ENCODE peak calls at places on chromosomes 7 and 10, in six cellular contexts. P is heart left ventricle, O is hepatocyte, G is pancreas, W is OCI-LY7, N is suprapubic skin. B is an unnamed sample.

GRCh38 chr10:115432188-115432819 is 339.1 kb downstream of the ATRNL1 start:
- DNase-seq in P (no peak), O (peak), G (no peak), W (peak), N (no peak), B (no peak)

GRCh38 chr7:142807855-142808460 is 37.2 kb downstream of the PRSS2 start:
- DNase-seq in P (no peak), O (no peak), G (no peak), W (peak), N (no peak), B (no peak)

GRCh38 chr7:116499168-116500070 is at the start of gene CAV2:
- DNase-seq in P (peak), O (peak), G (peak), W (no peak), N (peak), B (peak)

GRCh38 chr7:157016352-157017041 is 6.0 kb upstream of the MNX1 start:
- DNase-seq in P (no peak), O (no peak), G (peak), W (peak), N (peak), B (no peak)

GRCh38 chr10:90742189-90742588 is 115.7 kb downstream of the HTR7 start:
- DNase-seq in P (no peak), O (no peak), G (no peak), W (no peak), N (no peak), B (no peak)

GRCh38 chr10:75408911-75409885 is 7.6 kb upstream of the ZNF503 start:
- DNase-seq in P (peak), O (peak), G (peak), W (peak), N (peak), B (no peak)

GRCh38 chr10:127872011-127872741 is 20.6 kb downstream of the CLRN3 start:
- DNase-seq in P (peak), O (no peak), G (no peak), W (no peak), N (no peak), B (peak)

GRCh38 chr10:104273291-104273690 is 4.3 kb downstream of the GSTO2 start:
- DNase-seq in P (no peak), O (no peak), G (no peak), W (no peak), N (no peak), B (no peak)

GRCh38 chr10:123026266-123026665 is 17.5 kb downstream of the ACADSB start:
- DNase-seq in P (no peak), O (no peak), G (no peak), W (no peak), N (no peak), B (no peak)

GRCh38 chr7:55026086-55026790 is 7.4 kb downstream of the EGFR start:
- DNase-seq in P (no peak), O (no peak), G (no peak), W (no peak), N (no peak), B (no peak)

GRCh38 chr7:122010116-122010515 is 133.9 kb downstream of the AASS start:
- DNase-seq in P (no peak), O (no peak), G (no peak), W (no peak), N (no peak), B (no peak)

GRCh38 chr10:86371116-86371515 is 4.5 kb upstream of the GRID1 start:
- DNase-seq in P (no peak), O (no peak), G (no peak), W (no peak), N (peak), B (peak)

GRCh38 chr7:115183431-115184057 is 261.6 kb downstream of the MDFIC start:
- DNase-seq in P (no peak), O (no peak), G (no peak), W (no peak), N (no peak), B (no peak)

GRCh38 chr10:77493851-77494788 is 143.5 kb downstream of the KCNMA1 start:
- DNase-seq in P (no peak), O (peak), G (no peak), W (no peak), N (no peak), B (no peak)

GRCh38 chr10:69891057-69891617 is 89.4 kb downstream of the COL13A1 start:
- DNase-seq in P (no peak), O (no peak), G (no peak), W (no peak), N (no peak), B (no peak)

GRCh38 chr7:17939670-17940301 is 508 bp downstream of the SNX13 start:
- DNase-seq in P (peak), O (peak), G (peak), W (peak), N (peak), B (peak)

GRCh38 chr7:11077816-11078215 is 104.1 kb downstream of the PHF14 start:
- DNase-seq in P (no peak), O (no peak), G (no peak), W (no peak), N (no peak), B (no peak)

GRCh38 chr7:55420535-55420934 is 55.4 kb downstream of the LANCL2 start:
- DNase-seq in P (no peak), O (no peak), G (no peak), W (no peak), N (no peak), B (no peak)

GRCh38 chr10:122165492-122165832 is 105.6 kb upstream of the BTBD16 start:
- DNase-seq in P (no peak), O (no peak), G (no peak), W (no peak), N (no peak), B (no peak)

GRCh38 chr10:33937987-33938386 is 603.5 kb upstream of the NRP1 start:
- DNase-seq in P (no peak), O (no peak), G (no peak), W (no peak), N (no peak), B (no peak)

GRCh38 chr10:5446390-5446926 is 34.1 kb downstream of the NET1 start:
- DNase-seq in P (peak), O (peak), G (peak), W (peak), N (peak), B (peak)

GRCh38 chr10:45532501-45532900 is 140.1 kb downstream of the ZFAND4 start:
- DNase-seq in P (no peak), O (no peak), G (no peak), W (no peak), N (no peak), B (no peak)

GRCh38 chr7:158531661-158532060 is 56.0 kb downstream of the PTPRN2 start:
- DNase-seq in P (no peak), O (no peak), G (no peak), W (no peak), N (no peak), B (no peak)

GRCh38 chr10:109982812-109983211 is 25.0 kb upstream of the ADD3 start:
- DNase-seq in P (no peak), O (no peak), G (no peak), W (no peak), N (no peak), B (no peak)

GRCh38 chr10:86524225-86524982 is 2.8 kb upstream of the WAPL start:
- DNase-seq in P (no peak), O (no peak), G (no peak), W (no peak), N (no peak), B (no peak)

GRCh38 chr7:122070062-122070461 is 74.0 kb downstream of the AASS start:
- DNase-seq in P (no peak), O (no peak), G (no peak), W (no peak), N (no peak), B (no peak)

GRCh38 chr10:78537018-78537417 is 503.4 kb downstream of the RPS24 start:
- DNase-seq in P (no peak), O (no peak), G (no peak), W (no peak), N (no peak), B (peak)

GRCh38 chr7:47758546-47758945 is 176.6 kb upstream of the TNS3 start:
- DNase-seq in P (no peak), O (no peak), G (no peak), W (no peak), N (no peak), B (no peak)

GRCh38 chr7:278081-278480 is 11.9 kb upstream of the FOXL3 start:
- DNase-seq in P (peak), O (no peak), G (no peak), W (no peak), N (no peak), B (no peak)

GRCh38 chr7:154342971-154343633 is 290.9 kb downstream of the DPP6 start:
- DNase-seq in P (no peak), O (no peak), G (no peak), W (no peak), N (no peak), B (no peak)

GRCh38 chr10:71269301-71270288 is 49.5 kb upstream of the SLC29A3 start:
- DNase-seq in P (peak), O (no peak), G (no peak), W (no peak), N (no peak), B (no peak)

GRCh38 chr10:110138197-110138812 is 69.1 kb upstream of the MXI1 start:
- DNase-seq in P (no peak), O (peak), G (no peak), W (peak), N (no peak), B (no peak)

GRCh38 chr7:133770863-133771492 is 356.2 kb upstream of the LRGUK start:
- DNase-seq in P (no peak), O (peak), G (no peak), W (no peak), N (no peak), B (no peak)

GRCh38 chr10:11140963-11141362 is 123.3 kb downstream of the CELF2 start:
- DNase-seq in P (no peak), O (no peak), G (no peak), W (no peak), N (no peak), B (no peak)

GRCh38 chr7:4066626-4067475 is 615.2 kb upstream of the FOXK1 start:
- DNase-seq in P (no peak), O (no peak), G (no peak), W (no peak), N (no peak), B (peak)

GRCh38 chr7:13604178-13604577 is 385.3 kb downstream of the ETV1 start:
- DNase-seq in P (no peak), O (no peak), G (no peak), W (no peak), N (no peak), B (no peak)

GRCh38 chr10:3623746-3624145 is 161.3 kb downstream of the KLF6 start:
- DNase-seq in P (no peak), O (no peak), G (no peak), W (peak), N (no peak), B (no peak)

GRCh38 chr10:130932326-130933007 is 379.1 kb downstream of the TCERG1L start:
- DNase-seq in P (no peak), O (no peak), G (no peak), W (no peak), N (no peak), B (no peak)

GRCh38 chr10:70508912-70509366 is 30.4 kb downstream of the PALD1 start:
- DNase-seq in P (peak), O (peak), G (no peak), W (peak), N (no peak), B (no peak)

GRCh38 chr7:134355925-134356324 is 39.2 kb upstream of the SLC35B4 start:
- DNase-seq in P (peak), O (no peak), G (peak), W (no peak), N (no peak), B (no peak)

GRCh38 chr7:151744656-151745055 is 132.3 kb downstream of the PRKAG2 start:
- DNase-seq in P (no peak), O (no peak), G (no peak), W (no peak), N (no peak), B (no peak)
- H3K27ac ChIP-seq in P (peak), O (peak), G (no peak), W (no peak), N (peak), B (peak)

GRCh38 chr7:7152315-7152714 is 30.0 kb upstream of the C1GALT1 start:
- DNase-seq in P (no peak), O (no peak), G (no peak), W (no peak), N (no peak), B (no peak)
- H3K4me3 ChIP-seq in P (no peak), O (no peak), G (no peak), W (no peak), N (no peak), B (no peak)

GRCh38 chr10:82653244-82653933 is 778.4 kb downstream of the NRG3 start:
- DNase-seq in P (no peak), O (no peak), G (no peak), W (no peak), N (no peak), B (no peak)
- TF ChIP-seq CTCF in P (no peak), O (no peak), G (no peak), W (no peak), N (no peak), B (no peak)

GRCh38 chr7:44671069-44671468 is 64.6 kb downstream of the OGDH start:
- DNase-seq in P (no peak), O (no peak), G (no peak), W (no peak), N (no peak), B (no peak)

GRCh38 chr7:44676776-44677175 is 70.3 kb downstream of the OGDH start:
- DNase-seq in P (no peak), O (no peak), G (no peak), W (no peak), N (no peak), B (no peak)

GRCh38 chr7:44673324-44673723 is 66.9 kb downstream of the OGDH start:
- DNase-seq in P (no peak), O (no peak), G (no peak), W (no peak), N (no peak), B (no peak)

GRCh38 chr7:44674381-44674780 is 68.0 kb downstream of the OGDH start:
- DNase-seq in P (no peak), O (no peak), G (no peak), W (no peak), N (no peak), B (no peak)

DNA sequence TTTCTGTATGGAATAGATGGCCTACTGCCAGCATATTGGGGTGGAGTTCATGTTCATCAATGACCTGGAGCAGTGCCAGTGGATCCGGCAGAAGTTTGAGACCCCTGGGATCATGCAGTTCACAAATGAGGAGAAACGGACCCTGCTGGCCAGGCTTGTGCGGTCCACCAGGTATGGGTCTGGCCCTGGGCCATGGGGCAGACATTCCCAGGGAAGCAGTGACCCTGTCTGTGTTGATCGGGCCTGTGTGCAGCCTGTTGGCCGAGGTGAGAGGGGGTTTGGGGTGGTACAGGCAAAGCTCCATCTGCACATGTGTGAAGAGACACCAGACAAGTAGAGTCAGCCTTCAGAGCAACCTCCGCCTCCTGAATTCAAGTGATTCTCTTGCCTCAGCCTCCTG is 67.3 kb downstream of the OGDH start:
- DNase-seq in P (no peak), O (no peak), G (no peak), W (no peak), N (no peak), B (no peak)
- H3K27ac ChIP-seq in P (no peak), O (no peak), G (no peak), W (no peak), N (no peak), B (no peak)

DNA sequence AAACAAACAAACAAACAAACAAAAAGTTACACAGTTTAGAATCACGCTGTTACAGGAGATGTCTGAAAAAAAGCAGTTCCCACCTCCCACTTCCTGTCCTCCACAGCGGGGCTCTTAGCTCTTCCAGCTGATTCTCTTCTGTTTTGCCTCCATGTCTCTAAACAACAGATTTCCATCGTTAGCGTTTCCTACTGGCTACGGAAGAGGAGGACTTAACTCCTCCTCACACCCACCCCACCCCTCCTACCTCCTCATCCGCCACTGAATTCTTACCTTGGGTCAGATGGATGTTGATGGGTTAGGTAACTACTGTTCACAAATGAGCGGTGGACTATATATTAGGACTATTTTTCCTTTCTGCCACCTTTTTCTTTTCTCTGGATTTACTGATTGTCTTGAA is 36.8 kb upstream of the NUB1 start:
- DNase-seq in P (no peak), O (peak), G (no peak), W (no peak), N (no peak), B (peak)
- H3K4me3 ChIP-seq in P (no peak), O (no peak), G (no peak), W (no peak), N (no peak), B (no peak)

GRCh38 chr7:22587322-22587721 is 87.3 kb upstream of the STEAP1B start:
- DNase-seq in P (no peak), O (no peak), G (no peak), W (no peak), N (no peak), B (no peak)

GRCh38 chr7:22586101-22586805 is 86.3 kb upstream of the STEAP1B start:
- DNase-seq in P (no peak), O (no peak), G (no peak), W (no peak), N (no peak), B (no peak)

GRCh38 chr7:22588396-22588795 is 88.4 kb upstream of the STEAP1B start:
- DNase-seq in P (no peak), O (no peak), G (no peak), W (no peak), N (no peak), B (no peak)

GRCh38 chr7:22584179-22584578 is 84.2 kb upstream of the STEAP1B start:
- DNase-seq in P (no peak), O (no peak), G (no peak), W (no peak), N (no peak), B (no peak)

GRCh38 chr7:22586806-22587180 is 86.8 kb upstream of the STEAP1B start:
- DNase-seq in P (no peak), O (peak), G (no peak), W (no peak), N (no peak), B (no peak)
- TF ChIP-seq CTCF in P (peak), O (peak), G (no peak), W (no peak), N (no peak), B (no peak)

GRCh38 chr7:30148951-30149459 is 14.2 kb downstream of the MTURN start:
- DNase-seq in P (no peak), O (no peak), G (peak), W (peak), N (no peak), B (peak)
- H3K27ac ChIP-seq in P (no peak), O (no peak), G (no peak), W (no peak), N (peak), B (no peak)

GRCh38 chr10:21293518-21294356 is 231.7 kb downstream of the SKIDA1 start:
- DNase-seq in P (no peak), O (no peak), G (no peak), W (no peak), N (no peak), B (no peak)
- H3K4me3 ChIP-seq in P (no peak), O (no peak), G (no peak), W (no peak), N (no peak), B (peak)

GRCh38 chr7:44505595-44505994 is 15.1 kb upstream of the NUDCD3 start:
- DNase-seq in P (no peak), O (no peak), G (no peak), W (no peak), N (no peak), B (no peak)
- TF ChIP-seq CTCF in P (no peak), O (no peak), G (no peak), W (no peak), N (no peak), B (no peak)

B was measured in coronary artery.